ENCODE peak calls at places on chromosomes 11 and 22, in four cellular contexts. V is left ventricle myocardium inferior, G is foreskin fibroblast, W is neural progenitor cell. C is an unnamed sample.

GRCh38 chr11:115930276-115930675 is 426.1 kb upstream of the CADM1 start:
- DNase-seq in V (no peak), G (no peak), W (no peak), C (no peak)

GRCh38 chr22:36350751-36351594 is 36.8 kb downstream of the MYH9 start:
- DNase-seq in V (no peak), G (peak), W (no peak), C (peak)

GRCh38 chr11:57309106-57310059 is 15.4 kb downstream of the TNKS1BP1 start:
- DNase-seq in V (no peak), G (no peak), W (no peak), C (no peak)

GRCh38 chr11:27705873-27706820 is 5.9 kb upstream of the BDNF start:
- DNase-seq in V (no peak), G (peak), W (peak), C (no peak)

GRCh38 chr11:77053217-77054013 is 13.4 kb upstream of the CAPN5 start:
- DNase-seq in V (no peak), G (no peak), W (no peak), C (no peak)

GRCh38 chr11:65652511-65653228 is 10.0 kb downstream of the RELA start:
- DNase-seq in V (peak), G (peak), W (peak), C (peak)

GRCh38 chr11:120339394-120339890 is 3.2 kb downstream of the ARHGEF12 start:
- DNase-seq in V (no peak), G (peak), W (peak), C (peak)

GRCh38 chr11:8757047-8757446 is 74.5 kb downstream of the RPL27A start:
- DNase-seq in V (no peak), G (no peak), W (no peak), C (peak)

GRCh38 chr11:82992219-82992618 is 79.5 kb downstream of the RAB30 start:
- DNase-seq in V (no peak), G (no peak), W (no peak), C (no peak)

GRCh38 chr11:81098471-81098870 is 1635.2 kb downstream of the FAM181B start:
- DNase-seq in V (no peak), G (no peak), W (no peak), C (no peak)

GRCh38 chr11:69648679-69649575 is 8.0 kb downstream of the CCND1 start:
- DNase-seq in V (no peak), G (no peak), W (no peak), C (no peak)

GRCh38 chr22:46415816-46416536 is 80.5 kb downstream of the TRMU start:
- DNase-seq in V (no peak), G (peak), W (no peak), C (peak)

GRCh38 chr11:117459121-117459978 is 131.7 kb downstream of the CEP164 start:
- DNase-seq in V (no peak), G (no peak), W (no peak), C (no peak)

GRCh38 chr11:117589024-117589423 is 208.0 kb downstream of the DSCAML1 start:
- DNase-seq in V (no peak), G (no peak), W (no peak), C (no peak)

GRCh38 chr11:14611939-14612338 is 31.7 kb upstream of the PDE3B start:
- DNase-seq in V (no peak), G (no peak), W (no peak), C (no peak)

GRCh38 chr11:119258983-119259382 is 52.8 kb downstream of the CBL start:
- DNase-seq in V (no peak), G (no peak), W (no peak), C (no peak)

GRCh38 chr11:113697798-113698407 is 8.2 kb downstream of the TMPRSS5 start:
- DNase-seq in V (no peak), G (no peak), W (no peak), C (no peak)

GRCh38 chr11:34921156-34921555 is 4.7 kb downstream of the PDHX start:
- DNase-seq in V (no peak), G (no peak), W (no peak), C (no peak)

GRCh38 chr11:133836076-133836548 is 9.2 kb downstream of the SPATA19 start:
- DNase-seq in V (no peak), G (no peak), W (no peak), C (no peak)

GRCh38 chr22:19885841-19886592 is 31.3 kb upstream of the GNB1L start:
- DNase-seq in V (no peak), G (peak), W (no peak), C (no peak)

GRCh38 chr22:30004689-30005088 is 75.6 kb upstream of the HORMAD2 start:
- DNase-seq in V (no peak), G (peak), W (no peak), C (no peak)

GRCh38 chr11:2302280-2302843 is 549 bp downstream of the TSPAN32 start:
- DNase-seq in V (no peak), G (no peak), W (no peak), C (no peak)

GRCh38 chr11:12279672-12280108 is 97.7 kb upstream of the PARVA start:
- DNase-seq in V (no peak), G (no peak), W (no peak), C (no peak)

GRCh38 chr11:83035070-83035854 is 36.4 kb downstream of the RAB30 start:
- DNase-seq in V (no peak), G (peak), W (no peak), C (no peak)

GRCh38 chr11:35682230-35683195 is 19.9 kb downstream of the TRIM44 start:
- DNase-seq in V (no peak), G (peak), W (peak), C (peak)

GRCh38 chr22:25069758-25070461 is 117.4 kb downstream of the KIAA1671 start:
- DNase-seq in V (no peak), G (no peak), W (no peak), C (no peak)
- TF ChIP-seq CTCF in V (no peak), G (no peak), W (peak), C (no peak)

GRCh38 chr22:49789289-49790141 is 38.2 kb downstream of the BRD1 start:
- DNase-seq in V (peak), G (peak), W (no peak), C (no peak)

GRCh38 chr22:49787861-49788260 is 39.8 kb downstream of the BRD1 start:
- DNase-seq in V (no peak), G (no peak), W (no peak), C (no peak)

GRCh38 chr22:49790912-49791311 is 36.8 kb downstream of the BRD1 start:
- DNase-seq in V (no peak), G (peak), W (no peak), C (no peak)

GRCh38 chr22:49786976-49787843 is 40.5 kb downstream of the BRD1 start:
- DNase-seq in V (peak), G (no peak), W (no peak), C (no peak)

DNA sequence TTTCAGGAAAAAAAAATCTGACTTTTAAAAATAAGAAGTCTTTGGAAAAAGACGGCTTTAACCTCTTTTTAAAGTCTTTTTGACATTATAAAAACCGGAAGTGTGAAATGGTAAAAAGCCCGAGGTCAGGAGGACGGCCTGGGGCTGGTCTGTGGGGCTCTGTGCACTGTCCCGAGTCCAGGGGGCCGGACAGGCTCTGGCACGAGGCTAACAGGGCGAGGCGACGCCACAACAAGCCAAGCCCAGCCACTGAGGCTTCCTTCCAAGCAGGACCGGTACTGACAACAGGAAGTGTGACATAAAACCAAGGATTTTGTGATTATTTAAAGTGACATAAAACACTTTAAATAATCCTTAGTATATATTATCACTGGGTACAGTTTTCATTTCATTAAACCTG is 39.2 kb downstream of the BRD1 start:
- DNase-seq in V (peak), G (peak), W (no peak), C (no peak)
- H3K4me3 ChIP-seq in V (peak), G (no peak), W (no peak), C (no peak)

GRCh38 chr11:101390539-101390938 is 193.3 kb downstream of the TRPC6 start:
- DNase-seq in V (no peak), G (peak), W (no peak), C (peak)
- TF ChIP-seq CTCF in V (peak), G (peak), W (peak), C (peak)

DNA sequence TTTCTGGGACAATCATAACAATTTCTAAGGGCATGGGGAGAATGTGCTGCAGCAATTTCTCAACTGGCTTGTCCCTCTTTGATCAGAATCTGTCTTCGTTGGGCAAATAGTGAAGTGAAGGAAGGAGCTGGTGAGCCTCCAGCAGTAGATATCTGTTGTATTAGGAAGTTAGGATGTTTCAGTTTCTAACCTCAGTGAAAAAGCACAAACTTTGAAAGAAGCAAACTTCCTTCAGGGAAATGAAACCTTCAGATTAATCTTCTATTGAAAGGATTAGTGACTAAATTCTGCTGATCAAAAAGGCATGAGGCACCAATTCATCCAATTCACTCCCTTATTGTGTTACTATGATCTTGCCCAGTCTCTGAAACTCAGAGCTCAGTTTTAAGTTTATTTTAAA is 24.3 kb downstream of the LMO2 start:
- DNase-seq in V (no peak), G (no peak), W (no peak), C (no peak)
- H3K4me3 ChIP-seq in V (peak), G (no peak), W (no peak), C (no peak)